ENCODE peak calls at places on chromosome 14, in four cellular contexts. A, Q, F and V are unnamed samples.

GRCh38 chr14:24056800-24057184 is 5.0 kb downstream of the CARMIL3 start:
- DNase-seq in Q (no peak), F (peak), A (no peak), V (no peak)

GRCh38 chr14:50658203-50658602 is 9.9 kb downstream of the SAV1 start:
- DNase-seq in F (no peak), A (no peak), Q (no peak), V (no peak)

GRCh38 chr14:74501135-74501614 is 7.6 kb downstream of the ISCA2 start:
- DNase-seq in F (peak), A (peak), Q (no peak), V (peak)

GRCh38 chr14:52351191-52351560 is 37.1 kb downstream of the PTGER2 start:
- DNase-seq in Q (no peak), A (no peak), F (no peak), V (no peak)

GRCh38 chr14:22319526-22320352 is 269.3 kb downstream of the DAD1 start:
- DNase-seq in F (peak), Q (peak), A (peak), V (peak)

GRCh38 chr14:41062826-41063225 is 543.9 kb upstream of the LRFN5 start:
- DNase-seq in A (no peak), Q (no peak), F (no peak), V (no peak)

GRCh38 chr14:77240336-77240915 is 30.6 kb downstream of the NGB start:
- DNase-seq in Q (no peak), A (no peak), F (no peak), V (no peak)

GRCh38 chr14:75221797-75222196 is 45.4 kb upstream of the TMED10 start:
- DNase-seq in Q (no peak), F (no peak), A (no peak), V (no peak)

GRCh38 chr14:22326001-22326400 is 263.0 kb downstream of the DAD1 start:
- DNase-seq in Q (no peak), F (no peak), A (no peak), V (no peak)

GRCh38 chr14:93137864-93138263 is 22.1 kb upstream of the ITPK1 start:
- DNase-seq in Q (no peak), F (peak), A (peak), V (no peak)

GRCh38 chr14:98137626-98138025 is 1134.4 kb downstream of the BCL11B start:
- DNase-seq in Q (no peak), F (no peak), A (no peak), V (no peak)

GRCh38 chr14:101471723-101472517 is 89.4 kb upstream of the DIO3 start:
- DNase-seq in Q (no peak), F (no peak), A (no peak), V (no peak)

GRCh38 chr14:104721704-104722431 is 2.2 kb upstream of the ADSS1 start:
- DNase-seq in F (no peak), Q (no peak), A (no peak), V (no peak)

GRCh38 chr14:73323889-73324535 is 86.7 kb downstream of the PAPLN start:
- DNase-seq in Q (no peak), A (no peak), F (no peak), V (no peak)

GRCh38 chr14:92254786-92255185 is 68.2 kb upstream of the SLC24A4 start:
- DNase-seq in A (no peak), F (no peak), Q (no peak), V (no peak)

GRCh38 chr14:69268763-69269162 is 8.8 kb downstream of the GALNT16 start:
- DNase-seq in A (no peak), F (no peak), Q (no peak), V (no peak)

GRCh38 chr14:101469382-101470251 is 91.7 kb upstream of the DIO3 start:
- DNase-seq in F (no peak), A (no peak), Q (no peak), V (no peak)

GRCh38 chr14:77376380-77376770 is 519 bp downstream of the TMED8 start:
- DNase-seq in Q (peak), F (peak), A (no peak), V (peak)

GRCh38 chr14:89507926-89508460 is 91.0 kb upstream of the FOXN3 start:
- DNase-seq in A (no peak), Q (no peak), F (no peak), V (no peak)

GRCh38 chr14:95024380-95024779 is 132.9 kb downstream of the DICER1 start:
- DNase-seq in Q (no peak), A (no peak), F (no peak), V (no peak)

GRCh38 chr14:102052522-102052921 is 34.3 kb downstream of the HSP90AA1 start:
- DNase-seq in Q (no peak), A (no peak), F (no peak), V (no peak)

GRCh38 chr14:99724939-99725773 is 41.1 kb downstream of the CYP46A1 start:
- DNase-seq in Q (no peak), F (no peak), A (no peak), V (no peak)

GRCh38 chr14:102554835-102555819 is 37.3 kb upstream of the RCOR1 start:
- DNase-seq in Q (peak), A (no peak), F (peak), V (no peak)

GRCh38 chr14:70924521-70924920 is 17.3 kb downstream of the PCNX1 start:
- DNase-seq in Q (no peak), F (no peak), A (no peak), V (no peak)

GRCh38 chr14:69263771-69264170 is 3.8 kb downstream of the GALNT16 start:
- DNase-seq in F (no peak), Q (no peak), A (no peak), V (no peak)

GRCh38 chr14:89214221-89214965 is 202.6 kb downstream of the FOXN3 start:
- DNase-seq in Q (no peak), A (peak), F (peak), V (peak)

GRCh38 chr14:34318014-34318413 is 144.0 kb downstream of the SPTSSA start:
- DNase-seq in Q (no peak), F (no peak), A (no peak), V (no peak)

GRCh38 chr14:64089920-64090319 is 204.3 kb downstream of the ESR2 start:
- DNase-seq in F (no peak), A (no peak), Q (no peak), V (no peak)

GRCh38 chr14:51604078-51604477 is 47.6 kb upstream of the FRMD6 start:
- DNase-seq in A (no peak), Q (no peak), F (no peak), V (no peak)

GRCh38 chr14:39467889-39468524 is 35.8 kb upstream of the FBXO33 start:
- DNase-seq in A (peak), Q (no peak), F (no peak), V (no peak)

GRCh38 chr14:101128478-101129450 is 225.2 kb upstream of the RTL1 start:
- DNase-seq in A (no peak), F (peak), Q (no peak), V (no peak)

GRCh38 chr14:67170706-67171105 is 18.5 kb upstream of the GARIN2 start:
- DNase-seq in Q (no peak), A (no peak), F (no peak), V (no peak)

GRCh38 chr14:36173161-36173560 is 3.4 kb downstream of the PTCSC3 start:
- DNase-seq in F (no peak), Q (no peak), A (no peak), V (no peak)

GRCh38 chr14:103206023-103206481 is 82.8 kb downstream of the TNFAIP2 start:
- DNase-seq in A (no peak), F (no peak), Q (no peak), V (no peak)

GRCh38 chr14:22484638-22485037 is 104.4 kb downstream of the DAD1 start:
- DNase-seq in A (no peak), F (no peak), Q (no peak), V (no peak)

GRCh38 chr14:87690076-87690661 is 302.8 kb downstream of the GALC start:
- DNase-seq in F (no peak), Q (no peak), A (no peak), V (no peak)

GRCh38 chr14:49879683-49880204 is 13.1 kb upstream of the ARF6 start:
- DNase-seq in Q (no peak), A (peak), F (peak), V (peak)